ENCODE peak calls at places on chromosomes 4 and X, in nine cellular contexts. F, P, I, Y, W, O, G, R and H are unnamed samples.

GRCh38 chr4:110344165-110344564 is 131.8 kb upstream of the ENPEP start:
- DNase-seq in F (peak), P (no peak), I (no peak), Y (no peak), W (no peak), O (no peak), G (no peak), R (no peak), H (no peak)

GRCh38 chr4:100098011-100098545 is 92.2 kb downstream of the DDIT4L start:
- DNase-seq in F (no peak), P (no peak), I (no peak), Y (peak), W (no peak), O (no peak), G (no peak), R (no peak), H (no peak)

GRCh38 chr4:22986262-22986661 is 293.5 kb downstream of the GBA3 start:
- DNase-seq in F (no peak), P (no peak), I (no peak), Y (no peak), W (no peak), O (no peak), G (no peak), R (no peak), H (no peak)

GRCh38 chrX:121781991-121782390 is 734.6 kb downstream of the GLUD2 start:
- DNase-seq in F (peak), P (no peak), I (no peak), Y (no peak), W (no peak), O (no peak), G (no peak), R (no peak), H (no peak)

GRCh38 chr4:151983854-151984253 is 223.0 kb upstream of the GATB start:
- DNase-seq in F (no peak), P (no peak), I (no peak), Y (no peak), W (no peak), O (no peak), G (no peak), R (no peak), H (no peak)

GRCh38 chr4:47032405-47033106 is 1.2 kb downstream of the GABRB1 start:
- DNase-seq in F (peak), P (peak), I (peak), Y (peak), W (peak), O (peak), G (peak), R (no peak), H (peak)

GRCh38 chrX:12237131-12237530 is 98.9 kb downstream of the FRMPD4 start:
- DNase-seq in F (peak), P (no peak), I (no peak), Y (no peak), W (no peak), O (no peak), G (no peak), R (no peak), H (no peak)

GRCh38 chrX:147978931-147979330 is 2.2 kb upstream of the FMR1NB start:
- DNase-seq in F (peak), P (no peak), I (no peak), Y (no peak), W (no peak), O (no peak), G (no peak), R (no peak), H (no peak)

GRCh38 chrX:71081348-71082148 is 13.4 kb upstream of the SNX12 start:
- DNase-seq in F (no peak), P (peak), I (no peak), Y (no peak), W (no peak), O (no peak), G (no peak), R (no peak), H (no peak)

GRCh38 chr4:147117400-147117799 is 171.7 kb upstream of the TTC29 start:
- DNase-seq in F (no peak), P (no peak), I (no peak), Y (peak), W (no peak), O (no peak), G (no peak), R (no peak), H (no peak)

GRCh38 chr4:73815145-73815544 is 21.3 kb upstream of the CXCL6 start:
- DNase-seq in F (no peak), P (no peak), I (no peak), Y (no peak), W (no peak), O (no peak), G (no peak), R (no peak), H (no peak)

GRCh38 chrX:2664497-2664896 is 26.6 kb upstream of the CD99 start:
- DNase-seq in F (no peak), P (no peak), I (no peak), Y (no peak), W (peak), O (no peak), G (no peak), R (no peak), H (no peak)

GRCh38 chr4:186216465-186217024 is 10.8 kb upstream of the KLKB1 start:
- DNase-seq in F (no peak), P (no peak), I (no peak), Y (no peak), W (no peak), O (no peak), G (no peak), R (no peak), H (no peak)

GRCh38 chr4:646460-646859 is 21.1 kb downstream of the PDE6B start:
- DNase-seq in F (no peak), P (no peak), I (no peak), Y (no peak), W (no peak), O (no peak), G (no peak), R (peak), H (no peak)

GRCh38 chr4:7342581-7343352 is 92.0 kb downstream of the PSAPL1 start:
- DNase-seq in F (no peak), P (no peak), I (no peak), Y (no peak), W (no peak), O (no peak), G (no peak), R (no peak), H (no peak)

GRCh38 chrX:5681159-5681558 is 547.5 kb downstream of the NLGN4X start:
- DNase-seq in F (no peak), P (no peak), I (no peak), Y (no peak), W (no peak), O (no peak), G (no peak), R (no peak), H (no peak)

GRCh38 chr4:77820836-77821561 is 1.8 kb upstream of the CNOT6L start:
- DNase-seq in F (no peak), P (no peak), I (no peak), Y (no peak), W (no peak), O (no peak), G (no peak), R (no peak), H (no peak)

GRCh38 chrX:125646195-125646594 is 326.5 kb downstream of the TEX13C start:
- DNase-seq in F (no peak), P (no peak), I (no peak), Y (peak), W (no peak), O (no peak), G (no peak), R (no peak), H (no peak)

GRCh38 chrX:151735219-151735618 is 673 bp downstream of the CNGA2 start:
- DNase-seq in F (no peak), P (no peak), I (no peak), Y (no peak), W (no peak), O (no peak), G (no peak), R (no peak), H (no peak)

GRCh38 chr4:66330125-66330524 is 659.8 kb upstream of the EPHA5 start:
- DNase-seq in F (no peak), P (no peak), I (no peak), Y (no peak), W (no peak), O (no peak), G (no peak), R (no peak), H (no peak)

GRCh38 chr4:181674315-181674714 is 568.9 kb upstream of the TENM3 start:
- DNase-seq in F (no peak), P (no peak), I (no peak), Y (no peak), W (no peak), O (no peak), G (no peak), R (no peak), H (no peak)

GRCh38 chrX:31547416-31547815 is 475.6 kb upstream of the FTHL17 start:
- DNase-seq in F (no peak), P (no peak), I (no peak), Y (no peak), W (no peak), O (no peak), G (no peak), R (no peak), H (no peak)

GRCh38 chr4:168710353-168710946 is 213.6 kb downstream of the PALLD start:
- DNase-seq in F (peak), P (peak), I (no peak), Y (peak), W (peak), O (no peak), G (no peak), R (no peak), H (no peak)

GRCh38 chrX:67781132-67781531 is 237.3 kb downstream of the AR start:
- DNase-seq in F (no peak), P (no peak), I (no peak), Y (no peak), W (peak), O (no peak), G (no peak), R (no peak), H (no peak)

GRCh38 chr4:182113774-182114173 is 129.4 kb upstream of the TENM3 start:
- DNase-seq in F (no peak), P (no peak), I (no peak), Y (no peak), W (no peak), O (no peak), G (no peak), R (no peak), H (no peak)

GRCh38 chr4:10164877-10165283 is 48.3 kb upstream of the WDR1 start:
- DNase-seq in F (peak), P (peak), I (peak), Y (peak), W (no peak), O (peak), G (no peak), R (no peak), H (peak)

GRCh38 chrX:106397788-106398538 is 213.8 kb upstream of the RADX start:
- DNase-seq in F (peak), P (no peak), I (no peak), Y (no peak), W (no peak), O (no peak), G (no peak), R (no peak), H (no peak)

GRCh38 chr4:10716163-10716562 is 31.6 kb upstream of the CLNK start:
- DNase-seq in F (no peak), P (no peak), I (no peak), Y (no peak), W (no peak), O (no peak), G (no peak), R (no peak), H (no peak)

GRCh38 chr4:77309496-77309895 is 152.5 kb downstream of the CCNG2 start:
- DNase-seq in F (no peak), P (no peak), I (no peak), Y (no peak), W (no peak), O (no peak), G (no peak), R (no peak), H (no peak)

GRCh38 chr4:21819086-21819485 is 129.5 kb downstream of the KCNIP4 start:
- DNase-seq in F (no peak), P (no peak), I (peak), Y (no peak), W (no peak), O (no peak), G (no peak), R (no peak), H (no peak)

GRCh38 chr4:39996811-39997210 is 19.1 kb upstream of the PDS5A start:
- DNase-seq in F (no peak), P (no peak), I (no peak), Y (no peak), W (no peak), O (no peak), G (no peak), R (no peak), H (no peak)

DNA sequence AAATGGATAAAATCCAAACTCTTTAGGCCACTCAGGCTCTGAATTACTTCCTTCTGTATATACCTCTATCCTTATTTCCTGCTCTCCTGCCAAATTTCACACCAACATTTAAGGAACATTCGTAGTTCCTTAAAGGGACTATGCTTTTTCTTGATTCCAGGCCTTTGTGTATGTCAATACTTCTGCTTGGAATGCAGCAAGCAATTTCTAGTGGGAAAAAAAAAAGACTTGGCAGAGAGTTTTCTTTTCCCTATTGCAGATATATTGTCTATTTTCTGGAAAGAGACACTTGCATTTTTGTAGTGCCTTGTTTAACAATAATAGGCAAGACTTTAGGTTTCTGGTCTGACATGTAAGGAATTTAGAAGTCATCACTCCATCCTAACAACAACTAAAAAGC is 1.9 kb upstream of the ADH5 start:
- DNase-seq in F (no peak), P (no peak), I (no peak), Y (no peak), W (no peak), O (no peak), G (no peak), R (no peak), H (no peak)
- H3K27ac ChIP-seq in F (no peak), P (no peak), I (no peak), Y (no peak), W (peak), O (no peak), G (peak), R (no peak), H (no peak)

DNA sequence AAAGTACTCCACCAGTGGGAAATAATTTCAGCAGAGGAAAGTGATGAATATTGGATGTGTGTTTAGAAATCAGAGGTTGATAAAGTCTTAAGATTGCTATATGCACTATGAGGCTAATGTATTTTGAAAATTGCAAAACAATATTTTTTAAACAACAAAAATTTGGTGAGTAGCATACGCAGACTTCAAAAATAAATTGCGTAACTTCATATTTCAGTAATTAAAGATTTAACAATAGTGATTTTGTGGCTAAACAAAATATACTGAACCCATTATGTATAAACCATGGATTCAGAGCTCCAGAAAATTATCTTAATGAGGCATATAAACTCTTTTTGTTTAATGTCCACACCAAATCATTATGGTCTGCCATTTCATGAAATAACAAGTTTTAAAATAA is 3.3 kb upstream of the TAPT1 start:
- DNase-seq in F (no peak), P (no peak), I (no peak), Y (no peak), W (no peak), O (no peak), G (no peak), R (no peak), H (no peak)
- H3K27ac ChIP-seq in F (no peak), P (no peak), I (no peak), Y (no peak), W (no peak), O (no peak), G (no peak), R (no peak), H (no peak)

GRCh38 chrX:68939868-68940267 is 111.0 kb downstream of the EFNB1 start:
- DNase-seq in F (no peak), P (no peak), I (no peak), Y (no peak), W (no peak), O (no peak), G (no peak), R (no peak), H (no peak)
- H3K27ac ChIP-seq in F (no peak), P (no peak), I (no peak), Y (no peak), W (no peak), O (no peak), G (no peak), R (no peak), H (no peak)

GRCh38 chr4:114038762-114039392 is 59.4 kb upstream of the ARSJ start:
- DNase-seq in F (no peak), P (peak), I (no peak), Y (no peak), W (no peak), O (no peak), G (no peak), R (no peak), H (no peak)
- H3K27ac ChIP-seq in F (no peak), P (no peak), I (no peak), Y (no peak), W (no peak), O (no peak), G (no peak), R (no peak), H (no peak)

GRCh38 chr4:3302786-3303444 is 10.1 kb downstream of the RGS12 start:
- DNase-seq in F (no peak), P (no peak), I (no peak), Y (no peak), W (peak), O (peak), G (peak), R (no peak), H (no peak)
- H3K27ac ChIP-seq in F (no peak), P (no peak), I (no peak), Y (no peak), W (no peak), O (no peak), G (no peak), R (no peak), H (peak)

GRCh38 chr4:184806711-184807110 is 19.1 kb downstream of the ACSL1 start:
- DNase-seq in F (no peak), P (no peak), I (no peak), Y (no peak), W (no peak), O (no peak), G (no peak), R (no peak), H (no peak)

GRCh38 chr4:184807797-184808718 is 17.7 kb downstream of the ACSL1 start:
- DNase-seq in F (no peak), P (peak), I (peak), Y (no peak), W (no peak), O (no peak), G (no peak), R (no peak), H (peak)

GRCh38 chr4:184807261-184807660 is 18.5 kb downstream of the ACSL1 start:
- DNase-seq in F (no peak), P (no peak), I (no peak), Y (peak), W (no peak), O (no peak), G (no peak), R (no peak), H (no peak)

GRCh38 chr4:184810720-184811119 is 15.0 kb downstream of the ACSL1 start:
- DNase-seq in F (no peak), P (no peak), I (no peak), Y (no peak), W (no peak), O (no peak), G (peak), R (no peak), H (no peak)

GRCh38 chr4:184808719-184809062 is 17.1 kb downstream of the ACSL1 start:
- DNase-seq in F (no peak), P (no peak), I (no peak), Y (no peak), W (no peak), O (no peak), G (no peak), R (no peak), H (no peak)
- H3K27ac ChIP-seq in F (peak), P (peak), I (peak), Y (no peak), W (no peak), O (no peak), G (no peak), R (no peak), H (peak)

GRCh38 chrX:1535241-1536041 is 1.5 kb downstream of the P2RY8 start:
- DNase-seq in F (no peak), P (no peak), I (peak), Y (no peak), W (no peak), O (peak), G (peak), R (no peak), H (no peak)
- H3K27ac ChIP-seq in F (no peak), P (peak), I (no peak), Y (no peak), W (no peak), O (peak), G (peak), R (peak), H (no peak)